ENCODE peak calls at places on chromosomes 13 and 19, in eight cellular contexts. C is cardiac muscle cell, B is PC-3, F is lower lobe of right lung, S is SK-N-SH, H is tibial nerve, W is ovary, A is spleen. U is an unnamed sample. For H3K9me3, the result is how much of the 10 kb centered on the place peaks cover.

GRCh38 chr19:13137290-13137794 is 12.8 kb downstream of the STX10 start:
- DNase-seq in F (no peak), W (no peak), A (no peak), S (no peak), H (no peak), C (no peak), B (no peak), U (no peak)

GRCh38 chr19:23709347-23709746 is 22.3 kb upstream of the ZNF675 start:
- DNase-seq in C (no peak), H (no peak), A (no peak), B (no peak), F (no peak), W (no peak), S (no peak), U (no peak)

GRCh38 chr13:97660488-97661086 is 226.6 kb downstream of the RAP2A start:
- DNase-seq in W (no peak), B (no peak), H (no peak), A (no peak), S (no peak), F (no peak), C (peak), U (no peak)

GRCh38 chr19:58572818-58573657 is at the start of gene MZF1:
- DNase-seq in W (peak), B (peak), S (peak), H (peak), F (peak), A (peak), C (peak), U (peak)

GRCh38 chr13:38590796-38591507 is 95.9 kb upstream of the FREM2 start:
- DNase-seq in B (no peak), C (no peak), A (no peak), H (no peak), S (no peak), W (no peak), F (peak), U (no peak)

GRCh38 chr13:55652657-55653056 is 1488.1 kb upstream of the PRR20A start:
- DNase-seq in A (no peak), W (no peak), S (no peak), B (no peak), C (no peak), F (no peak), H (no peak), U (no peak)

GRCh38 chr19:54803410-54803809 is at the start of gene KIR2DL4:
- DNase-seq in F (no peak), C (no peak), H (no peak), S (no peak), A (no peak), B (no peak), W (no peak), U (no peak)

GRCh38 chr13:28739376-28739775 is 20.6 kb upstream of the SLC46A3 start:
- DNase-seq in W (no peak), B (no peak), C (no peak), F (no peak), S (no peak), A (no peak), H (no peak), U (no peak)

GRCh38 chr19:1867359-1867724 is 4.0 kb upstream of the KLF16 start:
- DNase-seq in S (no peak), C (no peak), W (no peak), B (no peak), H (no peak), F (no peak), A (no peak), U (no peak)

GRCh38 chr13:98707309-98707999 is 45.0 kb downstream of the SLC15A1 start:
- DNase-seq in A (no peak), H (no peak), B (no peak), S (no peak), F (no peak), C (no peak), W (no peak), U (no peak)

GRCh38 chr13:39415403-39415802 is 187.6 kb downstream of the LHFPL6 start:
- DNase-seq in F (peak), C (peak), B (peak), W (peak), A (no peak), S (peak), H (no peak), U (no peak)

GRCh38 chr13:37201081-37201480 is 95.6 kb upstream of the CSNK1A1L start:
- DNase-seq in S (no peak), W (no peak), C (peak), F (no peak), A (no peak), H (no peak), B (no peak), U (no peak)

GRCh38 chr19:14477417-14478112 is 2.4 kb upstream of the PTGER1 start:
- DNase-seq in C (peak), W (no peak), S (peak), F (no peak), H (no peak), B (no peak), A (no peak), U (no peak)

GRCh38 chr13:27446986-27447583 is 3.3 kb downstream of the MTIF3 start:
- DNase-seq in A (no peak), W (no peak), F (no peak), H (no peak), S (no peak), C (no peak), B (no peak), U (peak)

GRCh38 chr13:40570930-40571329 is 95.5 kb downstream of the FOXO1 start:
- DNase-seq in F (no peak), S (no peak), C (no peak), A (no peak), H (no peak), W (no peak), B (no peak), U (no peak)

GRCh38 chr13:30600470-30600869 is 17.2 kb upstream of the USPL1 start:
- DNase-seq in H (no peak), A (no peak), F (peak), C (peak), S (no peak), W (no peak), B (no peak), U (no peak)

GRCh38 chr13:30373727-30374126 is 48.6 kb upstream of the UBE2L5 start:
- DNase-seq in C (no peak), A (peak), S (no peak), F (peak), B (no peak), W (no peak), H (no peak), U (no peak)

GRCh38 chr13:45219938-45220375 is 19.1 kb upstream of the KCTD4 start:
- DNase-seq in W (no peak), A (no peak), H (no peak), B (peak), F (no peak), S (no peak), C (peak), U (no peak)

GRCh38 chr19:31140717-31141116 is 208.5 kb downstream of the TSHZ3 start:
- DNase-seq in C (peak), B (peak), S (no peak), F (no peak), A (no peak), H (no peak), W (no peak), U (no peak)

GRCh38 chr13:38730332-38730731 is 43.5 kb downstream of the FREM2 start:
- DNase-seq in B (no peak), F (no peak), H (no peak), W (no peak), C (peak), A (no peak), S (no peak), U (no peak)

GRCh38 chr19:46475976-46476375 is 4.6 kb upstream of the PNMA8A start:
- DNase-seq in C (no peak), H (no peak), B (no peak), A (no peak), S (no peak), W (no peak), F (no peak), U (no peak)

GRCh38 chr13:97429681-97430081 is 4.3 kb upstream of the RAP2A start:
- DNase-seq in H (no peak), C (peak), A (no peak), S (no peak), W (no peak), B (no peak), F (no peak), U (no peak)

GRCh38 chr13:42964681-42965305 is 27.2 kb downstream of the EPSTI1 start:
- DNase-seq in S (no peak), W (no peak), H (no peak), A (no peak), B (no peak), F (no peak), C (peak), U (no peak)

GRCh38 chr19:19171110-19171672 is 1.1 kb upstream of the MEF2B start:
- DNase-seq in H (no peak), F (no peak), S (no peak), W (no peak), B (no peak), A (no peak), C (no peak), U (no peak)

GRCh38 chr13:98581971-98582702 is 5.2 kb upstream of the STK24 start:
- DNase-seq in W (no peak), S (no peak), B (peak), F (no peak), C (peak), A (no peak), H (no peak), U (no peak)

GRCh38 chr13:45011198-45011597 is 21.9 kb downstream of the GPALPP1 start:
- DNase-seq in F (no peak), H (no peak), A (no peak), B (no peak), S (no peak), C (no peak), W (no peak), U (no peak)

GRCh38 chr19:38190793-38191192 is 33.2 kb downstream of the DPF1 start:
- DNase-seq in B (no peak), A (no peak), F (no peak), C (no peak), W (no peak), S (no peak), H (no peak), U (no peak)

GRCh38 chr13:44906758-44907157 is 82.5 kb downstream of the NUFIP1 start:
- DNase-seq in C (peak), B (no peak), H (no peak), S (no peak), W (peak), A (no peak), F (no peak), U (no peak)

GRCh38 chr19:29623726-29624488 is 17.8 kb downstream of the POP4 start:
- DNase-seq in W (no peak), C (no peak), B (no peak), A (peak), S (no peak), H (no peak), F (peak), U (no peak)

GRCh38 chr19:4694211-4694987 is 24.3 kb upstream of the MYDGF start:
- DNase-seq in B (peak), W (no peak), C (peak), S (no peak), H (no peak), F (no peak), A (no peak), U (no peak)

GRCh38 chr13:83065136-83065535 is 817.1 kb downstream of the SLITRK1 start:
- DNase-seq in A (no peak), F (no peak), W (no peak), C (peak), H (peak), B (no peak), S (no peak), U (no peak)

GRCh38 chr13:114027826-114028225 is 54.0 kb upstream of the C13orf46 start:
- DNase-seq in W (no peak), F (no peak), S (no peak), A (no peak), H (no peak), C (no peak), B (no peak), U (no peak)

GRCh38 chr13:114031631-114032030 is 57.8 kb upstream of the C13orf46 start:
- DNase-seq in W (no peak), A (no peak), F (no peak), B (no peak), S (no peak), H (no peak), C (no peak), U (no peak)

GRCh38 chr13:114032121-114032799 is 58.4 kb upstream of the C13orf46 start:
- DNase-seq in W (peak), F (no peak), A (no peak), S (no peak), C (peak), B (no peak), H (no peak), U (no peak)

GRCh38 chr13:114030666-114031610 is 57.1 kb upstream of the C13orf46 start:
- DNase-seq in W (no peak), C (no peak), A (no peak), F (no peak), S (no peak), H (no peak), B (no peak), U (no peak)

GRCh38 chr13:114029866-114030625 is 56.2 kb upstream of the C13orf46 start:
- DNase-seq in S (no peak), F (no peak), A (no peak), H (no peak), C (no peak), W (no peak), B (no peak), U (no peak)
- TF ChIP-seq CTCF in S (no peak), F (no peak), A (no peak), H (no peak), C (no peak), W (no peak), B (no peak), U (no peak)

GRCh38 chr13:113862191-113862765 is 1.6 kb downstream of the GAS6 start:
- DNase-seq in H (no peak), W (no peak), A (no peak), C (no peak), B (no peak), S (no peak), F (peak), U (no peak)
- H3K27ac ChIP-seq in H (peak), W (peak), A (peak), C (peak), B (no peak), S (peak), F (peak), U (no peak)

GRCh38 chr19:53357821-53358581 is 7.5 kb upstream of the ZNF525 start:
- DNase-seq in B (no peak), H (no peak), W (no peak), A (no peak), F (no peak), C (no peak), S (peak), U (no peak)

GRCh38 chr19:53355739-53356138 is 9.8 kb upstream of the ZNF525 start:
- DNase-seq in B (no peak), C (no peak), F (no peak), S (no peak), A (no peak), H (no peak), W (no peak), U (no peak)
- H3K9me3 ChIP-seq in B (half or more), C (under half), F (half or more), S (under half), A (half or more), H (under half), W (under half), U (half or more)

DNA sequence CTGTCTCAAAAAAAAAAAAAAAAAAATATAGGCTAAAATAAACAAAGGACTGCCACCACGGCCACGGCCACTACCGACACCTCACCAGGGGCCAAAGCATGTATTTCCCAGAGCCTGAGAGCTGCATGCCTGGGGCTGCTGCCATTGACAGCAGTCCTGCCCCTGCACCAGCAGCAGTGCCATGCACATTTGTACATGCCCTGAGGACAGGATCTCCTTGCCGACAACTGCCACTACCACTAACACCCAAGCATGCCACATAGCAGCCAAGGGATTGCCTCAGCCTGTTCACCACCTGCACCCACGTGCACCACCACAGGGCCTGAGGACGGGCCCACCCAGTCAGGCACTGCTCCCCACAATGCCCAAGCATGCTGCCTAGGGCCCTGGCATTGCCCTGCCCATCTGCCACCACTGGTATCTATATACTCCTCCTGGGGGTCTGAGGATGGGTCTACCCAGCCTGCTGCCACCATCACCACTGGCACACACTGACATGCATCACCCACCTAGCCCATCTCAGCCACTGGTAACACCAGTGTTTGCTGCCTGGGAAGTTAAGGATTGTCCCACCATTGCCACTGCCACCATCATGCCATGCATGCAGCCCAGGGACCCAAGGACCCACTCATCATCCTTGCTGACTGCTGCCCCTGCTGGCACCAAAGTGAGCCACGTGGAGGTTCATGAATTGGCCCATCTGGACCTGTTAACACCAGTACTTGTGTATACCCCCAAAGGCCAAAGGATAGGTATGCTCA is 10.6 kb upstream of the NUP62 start:
- DNase-seq in C (no peak), B (peak), H (no peak), W (no peak), S (no peak), A (peak), F (peak), U (no peak)
- TF ChIP-seq CTCF in C (no peak), B (peak), H (no peak), W (no peak), S (peak), A (no peak), F (no peak), U (no peak)

GRCh38 chr19:40529093-40529954 is 47.3 kb upstream of the SHKBP1 start:
- DNase-seq in F (peak), H (peak), S (peak), A (peak), B (peak), C (peak), W (peak), U (peak)
- H3K27ac ChIP-seq in F (peak), H (peak), S (peak), A (peak), B (no peak), C (no peak), W (no peak), U (no peak)

DNA sequence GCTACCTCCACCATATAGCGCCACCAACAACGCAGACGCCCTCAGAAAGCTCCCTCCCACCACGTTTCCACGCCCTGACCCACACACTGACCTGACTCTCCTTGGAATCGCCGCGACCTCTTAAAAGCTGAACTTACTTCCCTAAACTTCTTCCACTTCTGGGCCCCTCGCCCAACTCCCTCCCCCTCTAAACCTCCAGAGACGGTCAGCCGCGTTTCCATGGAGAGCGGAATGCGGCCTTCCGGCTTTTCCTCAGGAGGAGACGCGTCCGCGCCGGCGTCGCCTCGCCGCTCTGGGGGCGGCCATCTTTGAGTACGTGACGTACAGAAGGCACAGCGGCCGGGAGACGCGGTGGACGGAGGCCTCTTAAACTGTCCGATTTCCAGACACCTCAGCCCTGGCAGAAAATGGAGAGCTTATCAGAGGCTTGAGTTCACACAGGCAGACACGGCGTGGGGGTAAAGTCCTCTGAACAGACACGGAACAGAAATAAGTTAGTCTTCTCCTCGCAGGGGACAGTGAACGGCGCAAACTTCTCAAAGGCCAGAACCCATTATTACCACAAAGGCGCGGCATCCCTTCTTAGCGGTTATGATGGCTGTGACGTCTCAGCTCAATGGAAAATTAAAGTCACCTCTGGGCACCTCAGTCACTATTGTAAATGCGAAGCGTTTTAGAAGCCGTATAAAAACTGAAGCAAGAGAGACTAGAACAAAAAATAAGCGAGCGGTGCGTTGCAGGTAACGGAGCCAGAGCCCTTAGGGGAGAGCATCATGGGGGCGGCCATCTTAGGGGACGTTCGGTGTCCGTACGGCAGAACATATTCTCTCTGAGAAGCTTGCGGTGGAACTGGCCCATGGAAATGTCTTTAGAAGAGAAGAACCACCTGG is at the start of gene ZNF432:
- DNase-seq in F (peak), H (peak), B (peak), A (peak), C (peak), S (peak), W (peak), U (peak)
- H3K9me3 ChIP-seq in F (under half), H (under half), B (under half), A (half or more), C (under half), S (under half), W (under half), U (under half)

GRCh38 chr13:113783482-113783881 is 24.5 kb downstream of the TMEM255B start:
- DNase-seq in B (peak), H (no peak), F (no peak), C (no peak), A (peak), W (no peak), S (no peak), U (no peak)

GRCh38 chr13:113783966-113784644 is 25.1 kb downstream of the TMEM255B start:
- DNase-seq in H (no peak), F (no peak), S (no peak), C (no peak), A (peak), W (no peak), B (no peak), U (no peak)

GRCh38 chr13:113782472-113782871 is 23.4 kb downstream of the TMEM255B start:
- DNase-seq in S (no peak), A (peak), F (no peak), C (no peak), B (no peak), W (no peak), H (no peak), U (no peak)

GRCh38 chr13:113784645-113785024 is 25.6 kb downstream of the TMEM255B start:
- DNase-seq in B (no peak), W (no peak), H (no peak), F (no peak), C (no peak), S (no peak), A (peak), U (no peak)

DNA sequence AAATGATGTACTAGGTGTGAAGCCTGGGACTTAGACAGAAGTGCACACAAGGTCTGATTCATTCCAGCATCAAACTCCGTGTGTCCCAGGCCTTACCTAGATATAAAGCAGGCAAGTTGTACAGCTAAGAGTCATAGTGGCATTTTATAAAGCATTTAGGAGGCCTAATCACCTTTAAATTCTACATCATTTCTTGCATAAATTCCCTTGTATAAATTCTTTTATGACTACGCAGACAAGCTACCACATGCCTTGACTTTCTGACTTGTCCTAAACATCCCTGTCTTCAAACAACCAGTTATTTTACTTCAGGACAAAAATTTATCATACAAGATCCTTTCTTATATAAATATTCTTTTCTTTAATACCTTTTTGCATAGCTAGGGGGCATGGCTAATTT is 22.5 kb downstream of the TMEM255B start:
- DNase-seq in F (no peak), W (no peak), A (no peak), B (peak), S (no peak), C (no peak), H (no peak), U (no peak)
- TF ChIP-seq CTCF in F (no peak), W (no peak), A (no peak), B (no peak), S (no peak), C (no peak), H (no peak), U (no peak)

GRCh38 chr19:44356383-44357111 is at the start of gene ZNF112:
- DNase-seq in B (peak), A (peak), S (peak), C (peak), W (peak), H (peak), F (peak), U (no peak)
- H3K27ac ChIP-seq in B (no peak), A (peak), S (peak), C (peak), W (no peak), H (peak), F (no peak), U (no peak)